ENCODE peak calls at places on chromosomes 5 and 9, in eight cellular contexts. L, G, B, R, W, C, O and D are unnamed samples.

GRCh38 chr5:59272744-59273427 is 620.6 kb downstream of the PDE4D start:
- DNase-seq in L (no peak), G (no peak), B (no peak), R (no peak), W (no peak), C (no peak), O (no peak), D (no peak)

GRCh38 chr9:136044207-136044970 is 50.7 kb downstream of the NACC2 start:
- DNase-seq in L (no peak), G (no peak), B (no peak), R (no peak), W (no peak), C (peak), O (no peak), D (no peak)

GRCh38 chr9:127955294-127956015 is 17.8 kb upstream of the DPM2 start:
- DNase-seq in L (peak), G (peak), B (no peak), R (peak), W (no peak), C (no peak), O (peak), D (peak)

GRCh38 chr5:147234825-147235635 is at the start of gene STK32A:
- DNase-seq in L (peak), G (peak), B (no peak), R (peak), W (peak), C (no peak), O (no peak), D (peak)

GRCh38 chr5:96220610-96221390 is 212.2 kb downstream of the PCSK1 start:
- DNase-seq in L (no peak), G (no peak), B (no peak), R (peak), W (no peak), C (no peak), O (no peak), D (no peak)

GRCh38 chr9:33025572-33026347 is 687 bp downstream of the DNAJA1 start:
- DNase-seq in L (peak), G (peak), B (no peak), R (peak), W (peak), C (peak), O (peak), D (peak)

GRCh38 chr5:373710-374602 is 52.4 kb downstream of the AHRR start:
- DNase-seq in L (peak), G (peak), B (peak), R (peak), W (no peak), C (peak), O (peak), D (peak)

GRCh38 chr9:111662851-111663823 is 1.7 kb downstream of the GNG10 start:
- DNase-seq in L (peak), G (no peak), B (no peak), R (peak), W (no peak), C (no peak), O (no peak), D (no peak)

GRCh38 chr5:8839361-8840055 is 706.4 kb downstream of the SEMA5A start:
- DNase-seq in L (no peak), G (no peak), B (no peak), R (no peak), W (peak), C (no peak), O (no peak), D (no peak)

GRCh38 chr9:114183006-114183405 is 27.7 kb downstream of the COL27A1 start:
- DNase-seq in L (no peak), G (no peak), B (no peak), R (no peak), W (no peak), C (peak), O (no peak), D (no peak)

GRCh38 chr9:123622696-123623095 is 266.7 kb downstream of the CRB2 start:
- DNase-seq in L (no peak), G (no peak), B (no peak), R (no peak), W (no peak), C (no peak), O (no peak), D (no peak)

GRCh38 chr9:134403682-134404301 is 77.5 kb downstream of the RXRA start:
- DNase-seq in L (no peak), G (peak), B (peak), R (peak), W (no peak), C (peak), O (no peak), D (no peak)

GRCh38 chr5:160298189-160298588 is 14.2 kb downstream of the CCNJL start:
- DNase-seq in L (no peak), G (no peak), B (no peak), R (no peak), W (no peak), C (peak), O (no peak), D (no peak)

DNA sequence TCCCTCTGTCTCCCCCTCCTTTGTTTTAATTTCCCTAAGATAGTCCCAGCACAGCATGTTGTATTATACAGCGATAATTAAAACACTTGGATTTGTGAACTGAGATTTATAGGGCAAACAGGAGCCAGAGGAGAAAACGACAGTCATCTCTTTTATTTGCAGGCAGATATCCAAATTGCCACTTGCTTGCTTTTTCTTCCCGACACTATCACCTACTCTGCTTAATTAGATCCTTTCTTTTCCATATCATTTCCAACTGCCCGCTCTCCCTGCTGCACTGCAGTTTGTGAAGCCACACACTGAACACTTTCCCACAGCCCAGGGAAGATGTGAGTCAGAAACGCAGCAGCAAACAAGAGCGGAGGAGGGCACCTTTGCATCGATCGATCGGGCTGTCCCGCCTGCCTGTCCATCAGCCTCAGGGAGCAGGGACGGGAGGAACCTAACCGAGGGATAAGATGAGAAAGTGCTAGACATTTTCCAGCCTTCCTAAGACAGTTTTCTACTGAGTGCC is 35.8 kb upstream of the SPRY4 start:
- DNase-seq in L (no peak), G (no peak), B (no peak), R (no peak), W (no peak), C (no peak), O (no peak), D (peak)
- TF ChIP-seq CTCF in L (no peak), G (no peak), B (no peak), R (no peak), W (no peak), C (no peak), O (no peak), D (no peak)

DNA sequence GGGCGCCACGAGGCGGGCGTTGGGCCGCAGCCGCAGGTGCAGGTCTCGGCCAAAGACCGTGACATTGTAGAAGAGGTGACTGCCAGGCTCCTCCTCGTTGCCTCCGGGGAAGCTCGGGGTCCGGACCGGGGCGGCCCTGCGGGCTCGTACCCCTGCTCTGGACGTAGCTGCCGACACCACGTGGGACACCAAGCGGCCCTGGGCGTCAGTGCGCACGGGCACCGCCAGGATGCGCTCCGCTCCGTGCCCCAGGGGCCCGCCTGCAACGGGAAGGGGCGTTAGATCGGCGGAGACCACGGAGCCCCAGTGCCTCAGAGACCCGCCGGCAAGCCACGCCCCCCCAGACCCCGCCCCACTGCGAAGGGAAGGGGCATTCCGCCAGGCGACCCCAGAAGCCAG is 1.4 kb downstream of the ADAMTS2 start:
- DNase-seq in L (no peak), G (no peak), B (no peak), R (no peak), W (peak), C (peak), O (no peak), D (no peak)
- TF ChIP-seq CTCF in L (no peak), G (peak), B (peak), R (no peak), W (peak), C (peak), O (no peak), D (no peak)

GRCh38 chr9:89916001-89916635 is 311.3 kb downstream of the GADD45G start:
- DNase-seq in L (no peak), G (no peak), B (peak), R (no peak), W (no peak), C (no peak), O (no peak), D (no peak)
- TF ChIP-seq CTCF in L (no peak), G (no peak), B (no peak), R (no peak), W (no peak), C (no peak), O (no peak), D (no peak)

GRCh38 chr5:176578391-176578808 is 29.3 kb downstream of the CDHR2 start:
- DNase-seq in L (peak), G (no peak), B (no peak), R (peak), W (peak), C (no peak), O (peak), D (peak)
- TF ChIP-seq CTCF in L (peak), G (peak), B (peak), R (peak), W (peak), C (peak), O (peak), D (peak)

DNA sequence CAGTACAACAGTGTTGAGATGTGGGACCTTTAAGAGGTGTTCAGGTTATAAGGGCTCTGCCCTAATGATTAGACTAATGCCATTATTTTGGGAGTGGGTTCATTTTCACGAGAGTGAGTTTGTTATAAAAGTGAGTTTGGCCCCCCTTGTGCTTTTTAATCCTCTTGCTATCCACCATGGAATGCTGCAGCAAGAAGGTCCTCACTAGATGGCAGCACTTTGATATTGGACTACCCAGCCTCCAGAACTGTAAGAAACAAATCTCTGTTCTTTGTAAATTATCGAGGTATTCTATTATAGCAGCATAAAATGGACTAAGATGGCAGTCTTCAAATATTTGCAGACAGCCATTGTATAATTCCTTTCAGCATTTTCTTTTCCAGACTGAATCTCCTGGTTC is 212.4 kb downstream of the LRRC70 start:
- DNase-seq in L (no peak), G (no peak), B (no peak), R (peak), W (no peak), C (no peak), O (no peak), D (peak)
- TF ChIP-seq CTCF in L (no peak), G (no peak), B (no peak), R (peak), W (peak), C (no peak), O (peak), D (peak)